ENCODE peak calls at places on chromosomes 3 and 15, in eight cellular contexts. T is astrocyte of the spinal cord, Z is endothelial cell, X is RWPE2, A is MCF 10A, B is NCI-H1417, G is anterior cingulate cortex, N is HFFc6. E is an unnamed sample.

GRCh38 chr15:36912311-36912712 is 188.0 kb downstream of the MEIS2 start:
- DNase-seq in T (no peak), Z (no peak), X (no peak), A (no peak), B (no peak), G (no peak), N (no peak), E (no peak)

GRCh38 chr15:56936929-56937328 is 18.5 kb downstream of the TCF12 start:
- DNase-seq in T (no peak), Z (no peak), X (no peak), A (no peak), B (no peak), G (no peak), N (no peak), E (no peak)

GRCh38 chr15:74336061-74337005 is 31.1 kb downstream of the CYP11A1 start:
- DNase-seq in T (no peak), Z (no peak), X (peak; percentile 54), A (no peak), B (no peak), G (no peak), N (peak; percentile 52), E (no peak)

GRCh38 chr15:78672285-78673003 is 31.4 kb upstream of the CHRNB4 start:
- DNase-seq in T (no peak), Z (no peak), X (no peak), A (no peak), B (no peak), G (no peak), N (no peak), E (no peak)

GRCh38 chr3:99911433-99911832 is 93.8 kb downstream of the CMSS1 start:
- DNase-seq in T (no peak), Z (no peak), X (no peak), A (no peak), B (peak; percentile 73), G (no peak), N (no peak), E (no peak)

GRCh38 chr15:61064653-61065052 is 164.4 kb downstream of the RORA start:
- DNase-seq in T (no peak), Z (no peak), X (no peak), A (no peak), B (no peak), G (no peak), N (no peak), E (no peak)

GRCh38 chr3:65878831-65879230 is 159.9 kb downstream of the MAGI1 start:
- DNase-seq in T (no peak), Z (no peak), X (no peak), A (no peak), B (no peak), G (no peak), N (no peak), E (no peak)

GRCh38 chr15:60297047-60297446 is 100.7 kb downstream of the ANXA2 start:
- DNase-seq in T (no peak), Z (no peak), X (no peak), A (peak; percentile 66), B (peak; percentile 5), G (no peak), N (no peak), E (no peak)

GRCh38 chr15:39874890-39875549 is 45.0 kb downstream of the GPR176 start:
- DNase-seq in T (peak; percentile 43), Z (peak; percentile 33), X (no peak), A (peak; percentile 62), B (peak; percentile 33), G (no peak), N (peak; percentile 31), E (peak; percentile 16)

GRCh38 chr15:51390932-51391432 is 49.5 kb downstream of the GLDN start:
- DNase-seq in T (peak; percentile 40), Z (no peak), X (no peak), A (no peak), B (no peak), G (no peak), N (no peak), E (no peak)

E was measured in head of caudate nucleus.